ENCODE peak calls at places on chromosomes 5 and 9, in four cellular contexts. T is brain microvascular endothelial cell, N is GM06990, V is body of pancreas. E is an unnamed sample.

GRCh38 chr5:136276946-136277345 is 84.0 kb upstream of the SMIM32 start:
- DNase-seq in T (no peak), N (no peak), V (no peak), E (no peak)

GRCh38 chr9:93053781-93054331 is 4.6 kb upstream of the SUSD3 start:
- DNase-seq in T (no peak), N (no peak), V (no peak), E (no peak)

GRCh38 chr9:87290241-87290700 is 207.4 kb upstream of the DAPK1 start:
- DNase-seq in T (peak; percentile 47), N (no peak), V (no peak), E (no peak)

GRCh38 chr5:107459637-107460036 is 211.1 kb downstream of the EFNA5 start:
- DNase-seq in T (no peak), N (no peak), V (no peak), E (no peak)

GRCh38 chr5:132526974-132527564 is 16.3 kb downstream of the IL5 start:
- DNase-seq in T (no peak), N (no peak), V (no peak), E (no peak)

GRCh38 chr5:125367702-125368101 is 621.3 kb upstream of the ZNF608 start:
- DNase-seq in T (no peak), N (no peak), V (no peak), E (no peak)

GRCh38 chr5:135456238-135457099 is 4.3 kb upstream of the TIFAB start:
- DNase-seq in T (peak; percentile 83), N (no peak), V (peak; percentile 78), E (peak; percentile 45)

GRCh38 chr5:131265318-131265803 is 1.5 kb downstream of the CDC42SE2 start:
- DNase-seq in T (no peak), N (peak; percentile 45), V (peak; percentile 78), E (peak; percentile 75)

GRCh38 chr5:91591076-91591475 is 208.0 kb upstream of the ARRDC3 start:
- DNase-seq in T (no peak), N (no peak), V (no peak), E (no peak)

GRCh38 chr5:96151891-96152290 is 190.2 kb upstream of the ELL2 start:
- DNase-seq in T (no peak), N (no peak), V (peak; percentile 15), E (peak; percentile 16)

GRCh38 chr5:118377420-118377819 is 610.9 kb downstream of the DTWD2 start:
- DNase-seq in T (no peak), N (no peak), V (no peak), E (no peak)

GRCh38 chr5:128146671-128147070 is 63.1 kb downstream of the SLC12A2 start:
- DNase-seq in T (no peak), N (no peak), V (no peak), E (no peak)

GRCh38 chr5:60538955-60539866 is 160.8 kb downstream of the DEPDC1B start:
- DNase-seq in T (peak; percentile 11), N (no peak), V (no peak), E (no peak)

GRCh38 chr9:15353892-15354291 is 46.9 kb upstream of the TTC39B start:
- DNase-seq in T (no peak), N (no peak), V (no peak), E (no peak)

GRCh38 chr9:15361737-15362136 is 54.7 kb upstream of the TTC39B start:
- DNase-seq in T (no peak), N (no peak), V (no peak), E (no peak)

GRCh38 chr9:15355669-15356068 is 48.7 kb upstream of the TTC39B start:
- DNase-seq in T (no peak), N (no peak), V (no peak), E (no peak)

GRCh38 chr9:15354713-15355112 is 47.7 kb upstream of the TTC39B start:
- DNase-seq in T (no peak), N (no peak), V (no peak), E (no peak)

GRCh38 chr9:15357050-15357653 is 50.1 kb upstream of the TTC39B start:
- DNase-seq in T (no peak), N (peak; percentile 9), V (peak; percentile 12), E (peak; percentile 54)
- TF ChIP-seq CTCF in T (no peak), N (peak; percentile 39), V (no peak), E (peak; percentile 13)

DNA sequence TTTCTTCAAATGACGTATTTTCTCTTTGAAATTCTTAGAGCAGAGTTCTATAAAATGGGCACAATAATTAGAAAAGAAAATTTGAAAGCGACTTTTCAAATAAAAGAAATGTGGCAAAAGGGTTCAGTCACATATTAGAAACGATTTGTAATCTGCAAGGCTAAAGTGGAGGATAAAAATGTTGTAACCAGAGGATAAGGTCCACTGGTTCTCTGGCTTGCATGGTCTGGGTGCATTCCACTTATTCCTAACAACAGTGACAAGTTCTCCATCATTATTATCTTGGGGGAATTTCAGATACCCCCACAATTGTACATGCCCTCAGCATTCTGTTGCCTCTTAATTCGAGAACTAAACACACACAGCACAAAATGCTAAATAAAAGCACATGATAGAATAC is 91.1 kb downstream of the IQGAP2 start:
- DNase-seq in T (no peak), N (no peak), V (no peak), E (no peak)
- TF ChIP-seq CTCF in T (no peak), N (no peak), V (no peak), E (no peak)

GRCh38 chr5:308672-309271 is 12.7 kb upstream of the AHRR start:
- DNase-seq in T (peak; percentile 21), N (no peak), V (no peak), E (no peak)
- TF ChIP-seq CTCF in T (peak; percentile 66), N (no peak), V (no peak), E (no peak)

DNA sequence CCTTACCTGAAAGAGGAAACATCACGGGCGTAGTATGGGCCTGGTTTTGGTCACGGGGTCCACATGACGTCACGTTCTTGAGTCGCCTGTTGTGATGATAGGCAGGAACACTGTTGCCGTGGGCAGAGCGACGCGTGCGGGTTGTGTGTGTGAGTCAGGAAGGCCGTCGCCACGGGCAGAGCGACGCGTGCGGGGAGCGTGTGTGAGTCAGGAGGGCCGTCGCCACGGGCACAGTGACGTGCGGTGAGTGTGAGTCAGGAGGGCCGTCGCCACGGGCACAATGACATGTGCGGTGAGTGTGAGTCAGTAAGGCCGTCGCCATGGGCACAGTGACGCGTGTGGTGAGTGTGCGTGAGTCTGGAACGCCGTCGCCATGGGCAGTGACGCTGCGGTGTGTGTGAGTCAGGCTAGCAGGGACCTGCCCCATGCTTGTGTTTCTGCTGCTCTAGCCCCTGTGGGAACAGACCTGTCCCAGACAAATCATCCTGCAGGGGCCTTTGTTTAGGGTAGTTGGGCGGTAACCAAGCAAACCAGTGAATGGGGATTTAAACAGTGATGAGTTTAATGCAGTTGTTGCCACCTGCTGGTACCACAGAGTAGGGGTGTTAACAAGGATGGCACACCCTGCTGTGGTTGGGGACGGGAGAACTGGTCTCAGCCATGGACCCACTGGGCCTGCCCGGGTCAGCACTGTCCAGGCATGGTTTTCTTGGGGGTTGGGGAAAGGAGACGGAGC is 19.8 kb downstream of the TRIP13 start:
- DNase-seq in T (peak; percentile 100), N (no peak), V (no peak), E (no peak)
- TF ChIP-seq CTCF in T (peak; percentile 63), N (no peak), V (no peak), E (no peak)

DNA sequence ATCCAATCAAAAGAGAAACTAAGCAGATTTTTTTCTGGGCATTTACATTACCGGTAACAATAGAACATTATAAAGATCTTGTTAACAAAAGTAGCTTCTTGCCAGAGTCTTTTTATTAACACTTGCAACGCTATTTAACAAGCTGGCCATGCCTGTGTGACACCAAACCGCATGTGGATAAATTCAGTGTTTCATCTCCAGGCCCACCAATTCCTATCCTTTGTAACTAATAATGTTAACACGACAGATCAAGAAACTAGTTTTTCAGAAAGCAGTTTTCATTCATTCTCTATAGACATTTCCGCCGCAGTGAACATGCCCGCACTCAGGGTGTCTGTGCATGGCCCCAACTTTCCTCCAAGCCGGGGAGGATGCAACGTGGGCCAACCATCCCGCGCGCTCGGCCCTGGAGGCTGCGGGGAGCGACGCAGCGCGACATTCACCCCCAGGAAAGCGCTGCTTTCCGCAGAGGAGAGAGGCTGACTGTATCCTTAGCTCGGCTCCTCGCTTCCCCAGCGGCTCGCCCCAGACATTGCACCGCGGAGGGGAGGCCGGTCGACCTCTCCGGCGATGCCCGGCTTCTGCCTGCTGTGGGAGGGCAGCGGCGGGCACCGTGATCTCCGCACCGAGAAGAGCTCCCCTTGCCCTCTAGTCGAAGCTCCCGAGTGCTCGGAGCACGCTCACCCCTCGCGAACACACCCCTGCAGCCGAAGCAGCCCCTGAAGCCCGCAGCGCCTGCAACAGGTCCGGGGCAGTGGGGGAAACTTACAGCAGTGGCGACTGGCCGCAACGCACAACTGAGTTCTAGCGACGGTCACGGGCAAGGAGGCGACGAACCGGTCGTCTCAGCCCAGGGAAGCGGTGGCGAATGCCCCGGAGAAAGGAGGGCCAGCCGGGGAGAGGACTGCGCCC is 734 bp downstream of the ENC1 start:
- DNase-seq in T (no peak), N (peak; percentile 73), V (peak; percentile 48), E (peak; percentile 64)
- TF ChIP-seq CTCF in T (peak; percentile 42), N (no peak), V (peak; percentile 24), E (peak; percentile 9)

DNA sequence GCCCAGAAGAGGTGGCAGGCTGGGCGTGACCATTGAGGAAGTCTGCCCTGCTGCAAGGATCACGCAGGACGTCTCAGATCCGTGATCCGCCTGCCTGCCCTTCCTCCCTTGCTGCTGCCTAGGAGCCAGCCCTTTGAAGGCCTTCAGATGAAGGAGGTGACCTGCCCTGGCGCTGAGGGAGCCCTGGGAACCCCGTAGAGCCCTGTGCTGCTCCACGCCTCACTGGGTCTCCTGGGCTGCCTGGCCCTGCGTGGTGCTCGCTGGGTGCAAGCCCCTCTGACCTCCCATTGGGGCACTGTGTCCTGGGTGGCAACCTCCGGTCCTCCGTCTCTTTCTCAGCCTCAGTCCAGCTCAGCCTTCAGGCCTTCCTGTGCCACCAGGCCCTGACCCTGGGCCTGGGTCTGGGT is 295.3 kb upstream of the IRX4 start:
- DNase-seq in T (no peak), N (no peak), V (no peak), E (no peak)
- TF ChIP-seq CTCF in T (no peak), N (no peak), V (no peak), E (no peak)

E was measured in GM12865.